ENCODE peak calls at places on chromosomes 6 and 20, in nine cellular contexts. U is endodermal cell; X is Peyer's patch; M is gastrocnemius medialis; G is kidney epithelial cell; Z is mucosa of descending colon; E is CD8-positive, alpha-beta T cell; O is tibial nerve; I is OCI-LY7. V is an unnamed sample.

GRCh38 chr20:45919536-45919933 is 7.6 kb upstream of the PLTP start:
- DNase-seq in X (peak; percentile 72), I (no peak), E (no peak), G (no peak), O (peak; percentile 77), U (no peak), M (peak; percentile 73), Z (peak; percentile 58), V (peak; percentile 89)

GRCh38 chr6:142822383-142822782 is 122.6 kb downstream of the HIVEP2 start:
- DNase-seq in G (no peak), I (no peak), O (no peak), E (no peak), M (no peak), U (no peak), Z (no peak), X (no peak), V (no peak)

GRCh38 chr6:157867981-157868380 is 44.9 kb downstream of the SNX9 start:
- DNase-seq in E (no peak), Z (no peak), X (no peak), O (no peak), M (no peak), G (no peak), U (no peak), I (no peak), V (peak; percentile 86)

GRCh38 chr20:62088258-62089127 is 22.8 kb upstream of the TAF4 start:
- DNase-seq in G (peak; percentile 58), M (peak; percentile 40), U (peak; percentile 63), I (no peak), O (no peak), E (no peak), Z (no peak), X (peak; percentile 65), V (peak; percentile 62)

GRCh38 chr6:14210663-14211595 is 93.4 kb downstream of the CD83 start:
- DNase-seq in Z (peak; percentile 96), O (peak; percentile 79), M (peak; percentile 92), U (peak; percentile 96), I (peak; percentile 95), G (peak; percentile 43), X (peak; percentile 97), E (peak; percentile 88), V (peak; percentile 83)

GRCh38 chr6:52081237-52081636 is 6.2 kb downstream of the PKHD1 start:
- DNase-seq in U (no peak), G (no peak), I (no peak), M (no peak), Z (no peak), E (no peak), X (no peak), O (no peak), V (no peak)

GRCh38 chr20:49203011-49203410 is 14.9 kb upstream of the STAU1 start:
- DNase-seq in G (no peak), M (no peak), E (no peak), I (no peak), O (no peak), Z (no peak), X (peak; percentile 8), U (no peak), V (no peak)

GRCh38 chr20:17655865-17656489 is 26.1 kb downstream of the RRBP1 start:
- DNase-seq in X (no peak), M (no peak), Z (no peak), O (no peak), U (peak; percentile 77), E (no peak), I (no peak), G (no peak), V (peak; percentile 50)

GRCh38 chr6:155274106-155274505 is 10.3 kb downstream of the CLDN20 start:
- DNase-seq in G (no peak), U (no peak), I (no peak), M (no peak), E (no peak), O (no peak), X (no peak), Z (no peak), V (peak; percentile 34)

GRCh38 chr6:107185570-107185969 is 70.3 kb upstream of the BEND3 start:
- DNase-seq in U (peak; percentile 69), X (no peak), O (no peak), Z (no peak), I (no peak), M (no peak), E (no peak), G (no peak), V (peak; percentile 12)

GRCh38 chr20:5835234-5835845 is 85.1 kb downstream of the SHLD1 start:
- DNase-seq in I (no peak), M (no peak), X (no peak), U (no peak), Z (no peak), G (no peak), O (no peak), E (peak; percentile 25), V (peak; percentile 48)

GRCh38 chr20:17961600-17961965 is 7.0 kb downstream of the SNX5 start:
- DNase-seq in I (no peak), X (no peak), U (no peak), O (no peak), G (no peak), E (no peak), M (no peak), Z (no peak), V (no peak)

DNA sequence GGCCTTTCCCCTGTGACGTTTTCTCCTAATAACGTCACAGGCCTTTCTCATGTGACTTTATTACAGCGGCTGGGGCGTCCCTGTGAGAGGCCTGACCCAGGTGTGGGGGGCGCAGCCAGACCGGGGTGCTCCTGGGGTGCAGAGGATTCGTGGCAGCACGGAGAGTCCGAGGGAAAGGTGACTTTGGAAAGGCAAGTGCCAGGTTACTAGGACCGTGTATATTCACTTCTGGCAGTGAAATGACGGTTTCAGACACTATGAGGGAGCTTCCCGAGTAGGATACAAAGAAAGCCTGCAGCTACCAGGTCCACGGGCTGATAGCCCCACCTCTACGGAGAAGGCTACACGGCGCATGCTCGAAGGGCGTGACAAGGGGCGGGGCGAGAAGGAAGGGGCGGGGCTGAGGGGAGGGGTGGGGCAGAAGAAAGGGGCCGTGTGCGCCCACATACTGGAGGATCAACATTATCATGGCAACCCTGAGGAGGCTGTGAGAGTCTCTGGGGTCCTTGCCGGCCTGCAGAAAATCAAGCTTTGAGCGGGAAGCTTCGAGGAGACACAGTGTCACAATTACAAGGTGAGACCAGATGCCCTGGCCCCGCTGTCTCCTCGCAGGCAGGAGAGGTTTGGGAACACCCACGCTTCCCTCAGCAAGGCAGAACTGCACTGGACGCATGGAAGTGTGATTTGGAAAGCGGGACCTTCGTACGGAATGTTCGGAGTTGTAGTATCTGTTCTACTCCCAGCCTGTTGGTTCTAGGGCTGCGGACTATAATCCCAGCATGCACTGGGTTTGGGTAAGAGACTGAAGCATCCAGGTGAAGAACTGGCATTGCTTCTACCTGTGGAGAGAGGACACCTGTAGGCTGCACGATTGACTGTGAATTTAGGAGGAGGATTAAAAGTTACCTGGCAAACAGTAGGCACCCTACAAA is 54.4 kb upstream of the ZNF337 start:
- DNase-seq in M (no peak), I (peak; percentile 33), X (peak; percentile 65), O (peak; percentile 21), G (no peak), Z (peak; percentile 74), E (peak; percentile 52), U (peak; percentile 88), V (peak; percentile 15)
- H3K4me3 ChIP-seq in M (peak overlapping the region; percentile 47), I (peak overlapping the region; percentile 40), X (peak overlapping the region; percentile 29), O (peak overlapping the region; percentile 25), G (peak overlapping the region; percentile 31), Z (no peak overlapping the region), E (peak overlapping the region; percentile 73), U (no peak overlapping the region), V (peak overlapping the region; percentile 49)

GRCh38 chr6:43977404-43978111 is 149.7 kb downstream of the MRPL14 start:
- DNase-seq in G (no peak), O (no peak), X (peak; percentile 45), I (no peak), E (no peak), U (no peak), M (no peak), Z (no peak), V (no peak)
- TF ChIP-seq CTCF in G (no peak), O (no peak), X (no peak), I (no peak), E (no peak), U (peak; percentile 39), M (no peak), Z (no peak), V (no peak)

DNA sequence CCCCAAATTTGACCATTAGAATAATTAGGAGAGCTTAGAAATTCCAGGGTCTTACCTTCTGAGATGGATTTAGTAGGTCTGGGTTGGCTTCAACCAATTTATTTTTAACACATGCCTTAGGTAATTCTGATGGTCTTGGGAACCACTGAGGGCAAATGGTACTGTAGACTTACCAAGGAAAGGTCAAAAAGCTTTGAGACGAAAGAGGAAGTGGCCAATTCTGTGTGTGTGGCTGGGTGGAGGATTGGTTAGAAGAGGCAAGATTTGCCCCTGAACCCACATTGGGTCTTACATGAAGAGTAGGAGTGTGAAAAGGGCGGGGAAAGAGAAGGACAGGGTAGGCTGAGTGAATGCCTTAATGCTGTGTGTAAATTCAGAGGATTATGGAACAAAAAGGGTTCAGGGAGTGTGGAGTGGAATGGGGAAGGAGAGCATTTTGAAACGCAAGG is 2.7 kb downstream of the ITCH start:
- DNase-seq in I (peak; percentile 83), O (no peak), Z (no peak), E (peak; percentile 15), U (no peak), X (peak; percentile 63), G (no peak), M (no peak), V (no peak)
- H3K4me3 ChIP-seq in I (peak overlapping the region; percentile 37), O (no peak overlapping the region), Z (no peak overlapping the region), E (no peak overlapping the region), U (peak overlapping the region; percentile 10), X (no peak overlapping the region), G (no peak overlapping the region), M (no peak overlapping the region), V (no peak overlapping the region)

GRCh38 chr6:16653226-16653625 is 108.0 kb downstream of the ATXN1 start:
- DNase-seq in X (no peak), I (no peak), M (peak; percentile 73), G (no peak), E (no peak), Z (no peak), U (no peak), O (no peak), V (no peak)

GRCh38 chr6:16647422-16647821 is 113.8 kb downstream of the ATXN1 start:
- DNase-seq in X (no peak), G (no peak), Z (no peak), U (no peak), O (no peak), E (no peak), I (no peak), M (no peak), V (no peak)

GRCh38 chr6:16651871-16652270 is 109.4 kb downstream of the ATXN1 start:
- DNase-seq in I (no peak), O (no peak), G (no peak), U (no peak), M (no peak), X (no peak), Z (no peak), E (no peak), V (no peak)

GRCh38 chr6:16649241-16649640 is 112.0 kb downstream of the ATXN1 start:
- DNase-seq in M (no peak), E (no peak), U (no peak), I (no peak), X (no peak), O (no peak), Z (no peak), G (no peak), V (peak; percentile 48)

DNA sequence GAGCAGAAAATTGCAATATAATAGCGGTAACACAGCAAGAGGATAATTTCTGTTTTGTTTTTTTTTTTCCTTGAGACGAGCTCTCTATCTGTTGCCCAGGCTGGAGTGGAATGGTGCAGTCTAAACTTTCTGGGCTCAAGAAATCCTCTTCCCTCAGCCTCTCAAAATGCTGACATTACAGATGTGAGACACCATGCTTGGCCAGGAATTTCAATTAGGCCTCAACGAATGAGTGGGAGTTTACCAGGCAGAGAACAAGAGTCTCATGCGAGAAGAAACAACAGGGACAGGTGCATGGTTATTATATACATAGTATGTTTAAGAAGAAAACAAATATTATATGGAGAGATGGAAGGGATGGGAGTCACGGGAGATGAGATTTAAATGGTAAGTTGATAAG is 111.4 kb downstream of the ATXN1 start:
- DNase-seq in E (no peak), Z (no peak), O (no peak), M (no peak), X (no peak), G (no peak), U (no peak), I (no peak), V (no peak)
- TF ChIP-seq CTCF in E (no peak), Z (no peak), O (no peak), M (no peak), X (no peak), G (no peak), U (no peak), I (no peak), V (no peak)